ENCODE peak calls at places on chromosomes 3 and 15, in nine cellular contexts. V is activated naive CD4-positive, alpha-beta T cell treated with anti-CD3 and anti-CD28 coated beads, Interleukin-2, amount 50 U/mL, for 72 hours; N is Panc1; F is left cardiac atrium; O is central memory CD8-positive, alpha-beta T cell; Y is CD4-positive, CD25-positive, alpha-beta regulatory T cell; M is thoracic aorta; Z is A549; D is CD8-positive, alpha-beta T cell. T is an unnamed sample.

GRCh38 chr15:41935566-41936020 is 36.8 kb downstream of the EHD4 start:
- ATAC-seq in V (peak), N (no peak), F (no peak), O (no peak), Y (no peak), M (no peak), Z (no peak), D (no peak), T (no peak)

GRCh38 chr15:75178938-75179772 is 22.5 kb upstream of the C15orf39 start:
- ATAC-seq in V (no peak), N (no peak), F (no peak), O (no peak), Y (no peak), M (no peak), Z (no peak), D (no peak), T (no peak)

GRCh38 chr3:52226229-52226817 is 878 bp upstream of the TLR9 start:
- ATAC-seq in V (peak), N (no peak), F (no peak), O (no peak), Y (no peak), M (no peak), Z (no peak), D (no peak), T (no peak)

GRCh38 chr3:128761392-128761791 is 35.4 kb downstream of the RAB7A start:
- ATAC-seq in V (no peak), N (no peak), F (no peak), O (no peak), Y (no peak), M (no peak), Z (no peak), D (no peak), T (no peak)

GRCh38 chr3:32217339-32217738 is 21.1 kb upstream of the CMTM8 start:
- ATAC-seq in V (no peak), N (no peak), F (no peak), O (no peak), Y (no peak), M (no peak), Z (no peak), D (no peak), T (no peak)

GRCh38 chr3:114899186-114899931 is 247.7 kb downstream of the ZBTB20 start:
- ATAC-seq in V (no peak), N (no peak), F (peak), O (no peak), Y (no peak), M (no peak), Z (peak), D (no peak), T (no peak)

GRCh38 chr15:89827821-89828220 is 13.2 kb upstream of the ANPEP start:
- ATAC-seq in V (no peak), N (peak), F (peak), O (no peak), Y (no peak), M (no peak), Z (peak), D (no peak), T (peak)

GRCh38 chr15:101267320-101268104 is 9.8 kb downstream of the SELENOS start:
- ATAC-seq in V (no peak), N (peak), F (peak), O (no peak), Y (no peak), M (peak), Z (peak), D (no peak), T (peak)

GRCh38 chr3:124650798-124651197 is 79.5 kb upstream of the UMPS start:
- ATAC-seq in V (peak), N (no peak), F (no peak), O (no peak), Y (no peak), M (no peak), Z (no peak), D (no peak), T (no peak)

GRCh38 chr3:25663324-25664065 is 1.2 kb downstream of the TOP2B start:
- ATAC-seq in V (peak), N (peak), F (no peak), O (peak), Y (peak), M (no peak), Z (peak), D (peak), T (no peak)

GRCh38 chr3:190031887-190032752 is 88.6 kb downstream of the P3H2 start:
- ATAC-seq in V (no peak), N (peak), F (no peak), O (no peak), Y (no peak), M (no peak), Z (no peak), D (no peak), T (no peak)

GRCh38 chr15:88649286-88649733 is 10.5 kb downstream of the ISG20 start:
- ATAC-seq in V (peak), N (peak), F (peak), O (peak), Y (peak), M (no peak), Z (peak), D (peak), T (peak)

GRCh38 chr3:100113728-100114412 is 431 bp downstream of the FILIP1L start:
- ATAC-seq in V (no peak), N (no peak), F (peak), O (no peak), Y (no peak), M (no peak), Z (no peak), D (no peak), T (peak)

GRCh38 chr3:149843502-149843901 is 30.5 kb downstream of the RNF13 start:
- ATAC-seq in V (no peak), N (no peak), F (no peak), O (no peak), Y (no peak), M (no peak), Z (no peak), D (no peak), T (no peak)

GRCh38 chr15:95375281-95375680 is 955.2 kb upstream of the NR2F2 start:
- ATAC-seq in V (no peak), N (no peak), F (no peak), O (no peak), Y (no peak), M (no peak), Z (no peak), D (no peak), T (no peak)

GRCh38 chr3:184805351-184806038 is 6.5 kb upstream of the VPS8 start:
- ATAC-seq in V (no peak), N (no peak), F (peak), O (no peak), Y (no peak), M (no peak), Z (no peak), D (no peak), T (no peak)

GRCh38 chr3:122414391-122414790 is 1.5 kb downstream of the WDR5B start:
- ATAC-seq in V (no peak), N (no peak), F (no peak), O (no peak), Y (no peak), M (no peak), Z (no peak), D (no peak), T (no peak)

GRCh38 chr3:33047842-33048834 is 48.8 kb downstream of the GLB1 start:
- ATAC-seq in V (peak), N (no peak), F (peak), O (peak), Y (peak), M (no peak), Z (peak), D (peak), T (peak)

GRCh38 chr3:170040283-170040907 is 2.6 kb downstream of the GPR160 start:
- ATAC-seq in V (no peak), N (no peak), F (no peak), O (no peak), Y (no peak), M (no peak), Z (no peak), D (no peak), T (no peak)

GRCh38 chr15:97993310-97993738 is 32.8 kb downstream of the ARRDC4 start:
- ATAC-seq in V (no peak), N (no peak), F (peak), O (no peak), Y (no peak), M (no peak), Z (no peak), D (no peak), T (no peak)

GRCh38 chr3:196611761-196612483 is 27.6 kb upstream of the NRROS start:
- ATAC-seq in V (no peak), N (no peak), F (peak), O (no peak), Y (no peak), M (no peak), Z (no peak), D (no peak), T (no peak)

GRCh38 chr3:123161167-123161566 is 40.6 kb upstream of the SEC22A start:
- ATAC-seq in V (no peak), N (no peak), F (no peak), O (no peak), Y (no peak), M (no peak), Z (peak), D (no peak), T (no peak)

GRCh38 chr15:71219646-71220045 is 104.4 kb downstream of the THSD4 start:
- ATAC-seq in V (no peak), N (no peak), F (peak), O (no peak), Y (no peak), M (no peak), Z (no peak), D (no peak), T (peak)

GRCh38 chr3:9469953-9470352 is 72.5 kb downstream of the SETD5 start:
- ATAC-seq in V (no peak), N (no peak), F (no peak), O (no peak), Y (no peak), M (no peak), Z (no peak), D (no peak), T (no peak)

GRCh38 chr15:35757790-35758189 is 211.8 kb upstream of the DPH6 start:
- ATAC-seq in V (no peak), N (no peak), F (no peak), O (no peak), Y (no peak), M (no peak), Z (no peak), D (no peak), T (no peak)

GRCh38 chr15:69074843-69075224 is 60.3 kb downstream of the NOX5 start:
- ATAC-seq in V (no peak), N (peak), F (peak), O (no peak), Y (no peak), M (no peak), Z (peak), D (no peak), T (peak)

T was measured in esophagus mucosa.